ENCODE peak calls at places on chromosomes 6 and 20, in seven cellular contexts. D is A549; U is NT2/D1; J is CD8-positive, alpha-beta memory T cell; O is psoas muscle; M is kidney epithelial cell; A is cardiac fibroblast. H is an unnamed sample.

GRCh38 chr6:45587229-45588060 is 209.7 kb upstream of the SUPT3H start:
- DNase-seq in A (no peak), O (no peak), D (no peak), U (no peak), M (no peak), J (no peak), H (no peak)

GRCh38 chr6:113873043-113873667 is 16.0 kb downstream of the MARCKS start:
- DNase-seq in J (no peak), D (peak; percentile 67), A (no peak), U (no peak), M (no peak), O (no peak), H (no peak)

GRCh38 chr6:142878407-142878806 is 66.6 kb downstream of the HIVEP2 start:
- DNase-seq in J (no peak), A (no peak), M (no peak), D (no peak), U (no peak), O (no peak), H (no peak)

GRCh38 chr20:44065401-44066340 is 121.3 kb downstream of the JPH2 start:
- DNase-seq in U (no peak), D (no peak), J (no peak), M (no peak), A (no peak), O (peak; percentile 7), H (no peak)

GRCh38 chr20:60065741-60066437 is 107.7 kb downstream of the CDH26 start:
- DNase-seq in J (no peak), U (no peak), D (no peak), O (no peak), M (no peak), A (no peak), H (no peak)

GRCh38 chr20:46634528-46634927 is 16.7 kb downstream of the SLC13A3 start:
- DNase-seq in U (no peak), D (no peak), O (no peak), M (no peak), A (no peak), J (no peak), H (no peak)

GRCh38 chr20:21609221-21609620 is 95.4 kb upstream of the NKX2-2 start:
- DNase-seq in U (no peak), A (no peak), D (no peak), M (no peak), J (no peak), O (no peak), H (no peak)

GRCh38 chr20:12241065-12241464 is 323.4 kb downstream of the BTBD3 start:
- DNase-seq in U (no peak), A (no peak), M (no peak), J (no peak), O (no peak), D (no peak), H (no peak)

GRCh38 chr20:46934746-46935283 is 40.2 kb downstream of the EYA2 start:
- DNase-seq in U (no peak), D (no peak), A (no peak), O (no peak), M (no peak), J (no peak), H (no peak)

GRCh38 chr6:127475823-127476176 is 16.6 kb upstream of the KIAA0408 start:
- DNase-seq in M (no peak), O (peak; percentile 42), A (no peak), D (no peak), U (no peak), J (no peak), H (no peak)

GRCh38 chr6:44800171-44800671 is 412.7 kb downstream of the CDC5L start:
- DNase-seq in U (no peak), J (no peak), O (no peak), A (peak; percentile 74), M (peak; percentile 31), D (peak; percentile 54), H (peak; percentile 36)

DNA sequence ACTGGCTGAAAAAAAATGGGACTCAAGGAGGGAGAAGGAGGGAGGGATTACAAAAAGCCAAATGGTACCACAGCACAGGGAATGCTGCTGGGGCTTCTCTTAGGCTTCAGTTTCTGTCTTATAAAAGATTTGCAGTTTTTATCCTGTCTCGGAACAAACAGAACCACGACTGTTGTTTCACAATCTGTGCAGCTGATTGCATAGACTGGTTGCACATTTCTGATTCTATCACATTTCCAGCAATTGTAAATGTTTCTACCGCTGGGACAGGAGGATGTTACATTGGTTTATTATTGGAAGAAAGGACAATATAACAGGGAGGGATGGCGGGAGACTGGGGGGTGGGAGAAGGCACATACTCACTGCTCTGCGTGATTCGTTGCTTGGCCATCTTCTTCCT is 73.5 kb upstream of the ARID1B start:
- DNase-seq in O (no peak), J (no peak), A (peak; percentile 41), U (no peak), D (no peak), M (no peak), H (peak; percentile 36)
- H3K4me3 ChIP-seq in O (no peak overlapping the region), J (no peak overlapping the region), A (no peak overlapping the region), U (no peak overlapping the region), D (no peak overlapping the region), M (no peak overlapping the region), H (no peak overlapping the region)

GRCh38 chr20:56987992-56988391 is 278.4 kb downstream of the BMP7 start:
- DNase-seq in O (no peak), J (no peak), M (no peak), U (no peak), D (no peak), A (no peak), H (peak; percentile 77)
- H3K4me3 ChIP-seq in O (no peak overlapping the region), J (no peak overlapping the region), M (no peak overlapping the region), U (no peak overlapping the region), D (no peak overlapping the region), A (no peak overlapping the region), H (peak overlapping the region; percentile 35)

GRCh38 chr6:40268166-40268958 is 318.8 kb downstream of the LRFN2 start:
- DNase-seq in A (no peak), D (no peak), O (no peak), J (no peak), U (no peak), M (no peak), H (no peak)
- H3K4me3 ChIP-seq in A (no peak overlapping the region), D (no peak overlapping the region), O (no peak overlapping the region), J (no peak overlapping the region), U (no peak overlapping the region), M (no peak overlapping the region), H (no peak overlapping the region)

GRCh38 chr6:33431880-33432541 is 12.1 kb downstream of the SYNGAP1 start:
- DNase-seq in M (no peak), J (no peak), U (no peak), A (no peak), O (no peak), D (no peak), H (no peak)
- H3K4me3 ChIP-seq in M (no peak overlapping the region), J (peak overlapping the region; percentile 34), U (peak overlapping the region; percentile 39), A (no peak overlapping the region), O (no peak overlapping the region), D (no peak overlapping the region), H (no peak overlapping the region)

GRCh38 chr6:138485005-138485545 is 14.2 kb downstream of the NHSL1 start:
- DNase-seq in U (no peak), J (no peak), D (no peak), O (no peak), M (no peak), A (peak; percentile 2), H (peak; percentile 3)
- H3K4me3 ChIP-seq in U (no peak overlapping the region), J (no peak overlapping the region), D (no peak overlapping the region), O (peak overlapping the region; percentile 13), M (no peak overlapping the region), A (no peak overlapping the region), H (no peak overlapping the region)